ENCODE peak calls at places on chromosomes 16 and 17, in six cellular contexts. T is fibroblast of lung, Y is GM23338, P is lower lobe of right lung, M is GM23248, X is endothelial cell of umbilical vein. I is an unnamed sample. For H3K36me3, the result is how much of the 10 kb centered on the place peaks cover.

GRCh38 chr17:49849711-49850610 is 2.1 kb upstream of the TAC4 start:
- DNase-seq in T (no peak), X (no peak), Y (no peak), P (no peak), M (no peak), I (no peak)

GRCh38 chr16:70770968-70771552 is 29.9 kb downstream of the VAC14 start:
- DNase-seq in Y (peak), M (peak), X (peak), T (peak), P (no peak), I (peak)

GRCh38 chr16:27224741-27225300 is 21.5 kb downstream of the KDM8 start:
- DNase-seq in X (no peak), M (no peak), T (no peak), P (peak), Y (no peak), I (no peak)

GRCh38 chr17:36943250-36944220 is 5.2 kb upstream of the AATF start:
- DNase-seq in M (no peak), P (no peak), X (peak), T (peak), Y (peak), I (no peak)

GRCh38 chr17:28261219-28261618 is 57.8 kb upstream of the TMEM97 start:
- DNase-seq in P (no peak), Y (no peak), X (no peak), T (no peak), M (peak), I (no peak)

GRCh38 chr16:22352119-22352518 is 22.3 kb downstream of the CDR2 start:
- DNase-seq in X (no peak), T (no peak), P (no peak), M (no peak), Y (no peak), I (no peak)

GRCh38 chr17:82061047-82061925 is 4.3 kb downstream of the DUS1L start:
- DNase-seq in M (no peak), X (no peak), Y (peak), P (no peak), T (no peak), I (no peak)

GRCh38 chr16:61432421-61432820 is 603.8 kb downstream of the CDH8 start:
- DNase-seq in Y (no peak), X (no peak), T (no peak), P (no peak), M (peak), I (no peak)

GRCh38 chr17:45384047-45384799 is 48.4 kb downstream of the ARHGAP27 start:
- DNase-seq in Y (no peak), T (no peak), M (no peak), X (no peak), P (no peak), I (no peak)

GRCh38 chr17:78412403-78412802 is 34.0 kb downstream of the PGS1 start:
- DNase-seq in P (no peak), Y (peak), X (no peak), M (peak), T (no peak), I (no peak)

GRCh38 chr16:85310868-85311585 is 198.8 kb upstream of the CIBAR2 start:
- DNase-seq in T (no peak), X (no peak), M (no peak), Y (peak), P (no peak), I (no peak)

GRCh38 chr17:67520916-67521772 is 144.1 kb downstream of the PITPNC1 start:
- DNase-seq in Y (no peak), T (peak), X (no peak), M (peak), P (no peak), I (no peak)

GRCh38 chr17:37741334-37742113 is 3.3 kb downstream of the HNF1B start:
- DNase-seq in X (peak), T (peak), M (no peak), Y (no peak), P (no peak), I (no peak)

GRCh38 chr17:57552114-57552601 is 192.9 kb downstream of the CCDC182 start:
- DNase-seq in X (no peak), Y (peak), T (peak), P (no peak), M (peak), I (no peak)

GRCh38 chr17:68831170-68831569 is 124.0 kb downstream of the ABCA8 start:
- DNase-seq in Y (no peak), X (no peak), M (no peak), P (no peak), T (no peak), I (no peak)

GRCh38 chr16:50263060-50263909 is 3.1 kb upstream of the ADCY7 start:
- DNase-seq in M (no peak), Y (no peak), P (no peak), T (no peak), X (no peak), I (no peak)

GRCh38 chr16:51615141-51615540 is 464.1 kb upstream of the SALL1 start:
- DNase-seq in M (no peak), P (no peak), X (no peak), T (no peak), Y (peak), I (no peak)

GRCh38 chr16:14608604-14609003 is 21.5 kb downstream of the PARN start:
- DNase-seq in P (no peak), M (no peak), X (no peak), Y (no peak), T (no peak), I (no peak)
- H3K36me3 ChIP-seq in P (half or more), M (under half), X (under half), Y (under half), T (under half), I (under half)

GRCh38 chr16:66043326-66043725 is 323.2 kb upstream of the CDH5 start:
- DNase-seq in Y (no peak), X (no peak), M (no peak), T (no peak), P (no peak), I (no peak)

GRCh38 chr16:66044089-66044488 is 322.4 kb upstream of the CDH5 start:
- DNase-seq in Y (no peak), P (no peak), M (no peak), X (no peak), T (no peak), I (no peak)

GRCh38 chr16:66045626-66046025 is 320.9 kb upstream of the CDH5 start:
- DNase-seq in X (no peak), Y (no peak), T (no peak), M (peak), P (no peak), I (no peak)

GRCh38 chr16:66042341-66042740 is 324.1 kb upstream of the CDH5 start:
- DNase-seq in Y (no peak), P (no peak), M (no peak), T (no peak), X (no peak), I (no peak)

GRCh38 chr16:66044616-66045015 is 321.9 kb upstream of the CDH5 start:
- DNase-seq in P (no peak), T (no peak), Y (no peak), X (no peak), M (no peak), I (no peak)
- H3K36me3 ChIP-seq in P (under half), T (under half), Y (under half), X (under half), M (under half), I (under half)

GRCh38 chr17:35843698-35844097 is 25.0 kb downstream of the HEATR9 start:
- DNase-seq in Y (no peak), P (no peak), X (no peak), T (no peak), M (no peak), I (no peak)

GRCh38 chr17:35842239-35842638 is 26.5 kb downstream of the HEATR9 start:
- DNase-seq in T (no peak), Y (no peak), X (no peak), M (no peak), P (no peak), I (no peak)

GRCh38 chr17:35844547-35844946 is 24.1 kb downstream of the HEATR9 start:
- DNase-seq in T (no peak), M (no peak), P (no peak), X (no peak), Y (no peak), I (no peak)

GRCh38 chr17:35846055-35846809 is 22.5 kb downstream of the HEATR9 start:
- DNase-seq in Y (no peak), P (no peak), T (no peak), X (no peak), M (peak), I (no peak)

DNA sequence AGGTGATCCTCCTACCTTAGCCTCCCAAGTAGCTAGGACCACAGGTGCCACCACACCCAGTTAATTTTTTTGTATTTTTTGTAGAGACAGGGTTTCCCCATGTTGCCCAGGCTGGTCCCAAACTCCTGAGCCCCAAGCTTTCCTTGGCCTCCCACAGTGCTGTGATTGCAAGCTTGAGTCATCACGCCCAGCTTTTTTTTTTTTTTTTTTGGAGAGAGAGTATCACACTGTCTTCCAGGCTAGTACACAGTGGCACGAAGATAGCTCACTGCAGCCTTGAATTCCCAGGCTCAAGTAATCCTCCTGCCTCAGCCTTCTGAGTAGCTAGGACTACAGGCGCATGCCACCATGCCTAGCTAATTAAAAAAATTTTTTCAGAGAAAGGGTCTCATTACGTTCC is 27.2 kb downstream of the HEATR9 start:
- DNase-seq in T (no peak), Y (no peak), P (no peak), X (no peak), M (peak), I (no peak)
- H3K36me3 ChIP-seq in T (under half), Y (half or more), P (half or more), X (under half), M (half or more), I (half or more)

DNA sequence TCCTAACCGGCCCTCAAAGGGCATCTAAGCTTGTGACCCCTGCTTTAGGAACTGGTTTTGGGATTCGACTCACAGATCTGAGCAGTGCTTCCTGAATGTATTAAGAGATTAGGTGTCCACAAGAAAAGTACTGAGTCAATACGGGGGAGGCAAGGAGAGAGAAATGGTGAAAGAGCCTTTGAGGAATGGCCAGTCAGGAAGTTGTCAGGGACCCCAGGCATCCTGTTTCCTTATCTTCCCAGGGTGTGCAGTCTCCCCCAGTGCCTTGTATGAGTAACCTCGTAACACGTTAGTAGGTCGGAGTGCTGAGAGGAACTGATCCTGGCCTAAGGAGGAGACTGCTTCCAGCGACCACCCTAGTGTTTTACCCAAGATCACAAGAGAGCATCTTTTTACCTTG is 16.4 kb upstream of the TMED6 start:
- DNase-seq in X (peak), T (no peak), Y (no peak), P (no peak), M (peak), I (no peak)
- H3K36me3 ChIP-seq in X (under half), T (under half), Y (half or more), P (half or more), M (half or more), I (under half)

GRCh38 chr17:41891135-41892065 is 26.2 kb upstream of the KLHL11 start:
- DNase-seq in X (no peak), T (no peak), Y (no peak), P (no peak), M (no peak), I (no peak)
- H3K36me3 ChIP-seq in X (half or more), T (under half), Y (half or more), P (half or more), M (half or more), I (under half)

GRCh38 chr16:4365014-4365406 is 6.6 kb upstream of the VASN start:
- DNase-seq in P (no peak), T (no peak), M (no peak), X (no peak), Y (no peak), I (no peak)
- H3K36me3 ChIP-seq in P (half or more), T (under half), M (under half), X (under half), Y (under half), I (under half)

GRCh38 chr17:42127414-42127813 is 4.8 kb downstream of the HSPB9 start:
- DNase-seq in Y (no peak), M (no peak), T (no peak), P (no peak), X (no peak), I (no peak)

GRCh38 chr17:42129109-42129837 is 6.7 kb downstream of the HSPB9 start:
- DNase-seq in M (no peak), X (no peak), P (no peak), T (no peak), Y (no peak), I (no peak)

GRCh38 chr17:42125565-42125964 is 3.0 kb downstream of the HSPB9 start:
- DNase-seq in X (no peak), M (no peak), Y (no peak), T (no peak), P (no peak), I (no peak)

GRCh38 chr17:42124256-42124655 is 1.7 kb downstream of the HSPB9 start:
- DNase-seq in X (no peak), M (no peak), Y (no peak), P (no peak), T (no peak), I (no peak)

GRCh38 chr17:42126836-42127235 is 4.2 kb downstream of the HSPB9 start:
- DNase-seq in P (no peak), M (no peak), T (no peak), X (no peak), Y (no peak), I (no peak)
- H3K36me3 ChIP-seq in P (half or more), M (under half), T (under half), X (under half), Y (under half), I (under half)

DNA sequence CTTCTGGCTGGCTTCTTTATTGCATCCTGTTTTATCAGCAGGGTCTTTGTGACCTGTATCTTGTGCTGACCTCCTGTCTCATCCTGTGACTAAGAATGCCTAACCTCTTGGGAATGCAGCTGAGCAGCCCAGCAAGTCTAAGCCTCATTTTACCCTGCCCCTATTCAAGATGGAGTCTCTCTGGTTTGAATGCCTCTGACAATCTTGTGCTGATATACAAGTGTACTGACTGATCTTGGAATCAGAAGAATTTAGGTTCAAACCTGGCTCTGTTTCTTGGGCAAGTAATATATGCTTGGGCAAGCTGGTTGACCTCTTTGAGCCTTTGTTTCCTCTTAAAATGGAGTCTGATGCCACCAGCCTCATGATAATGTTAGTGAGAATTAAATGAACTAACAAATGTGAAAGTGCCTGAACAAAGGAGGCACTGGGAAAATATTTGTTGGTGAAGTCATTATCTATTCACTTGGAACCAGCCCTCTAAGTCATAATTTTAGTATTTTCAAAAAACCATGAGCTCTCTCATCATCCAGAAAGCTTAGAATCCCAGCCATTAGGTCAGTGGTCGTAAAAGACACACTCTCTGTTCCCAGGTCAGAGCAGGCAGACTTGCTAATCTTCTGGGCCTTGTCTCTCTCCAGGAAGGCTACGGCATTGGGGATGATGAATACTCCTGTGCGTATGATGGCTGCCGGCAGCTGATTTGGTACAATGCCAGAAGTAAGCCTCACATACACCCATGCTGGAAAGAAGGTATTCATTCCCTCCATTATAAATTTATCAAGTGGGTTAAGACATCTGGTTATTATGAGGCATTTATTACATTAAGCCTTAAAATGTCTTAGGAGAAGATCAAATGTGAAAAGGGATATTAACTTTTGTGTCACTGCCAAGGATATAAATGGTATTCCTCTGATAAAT is 18.1 kb upstream of the ARL2BP start:
- DNase-seq in Y (no peak), T (no peak), X (no peak), M (peak), P (no peak), I (no peak)
- H3K36me3 ChIP-seq in Y (under half), T (under half), X (under half), M (half or more), P (half or more), I (under half)

DNA sequence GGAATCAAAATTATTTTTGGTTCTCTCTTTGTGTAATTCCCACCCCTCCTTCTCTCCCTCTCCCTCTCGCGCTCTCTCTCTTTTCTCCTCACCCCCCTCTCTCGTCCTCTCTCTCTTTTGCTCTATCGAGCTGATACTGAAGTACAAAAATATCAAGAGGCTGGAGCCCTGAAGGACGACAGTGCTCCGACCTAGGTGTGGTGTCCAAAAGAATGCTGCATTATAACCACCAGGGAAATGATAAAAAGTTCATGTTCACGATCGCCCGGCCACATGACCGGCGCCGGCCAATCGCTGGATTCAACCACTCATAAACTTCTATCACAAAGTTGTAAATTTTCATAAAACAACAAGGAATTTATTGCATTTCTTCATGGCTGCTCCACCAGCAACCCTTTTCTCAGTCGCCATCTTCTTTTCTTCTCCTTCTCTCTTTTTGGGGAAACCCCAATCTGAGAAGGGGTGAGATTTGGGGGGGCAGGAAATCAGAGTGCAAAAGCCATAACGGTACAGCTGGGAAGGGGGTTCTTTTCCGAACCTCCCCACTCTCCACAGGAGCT is at the start of gene HOXB6:
- DNase-seq in X (peak), T (no peak), P (no peak), M (peak), Y (no peak), I (peak)
- H3K36me3 ChIP-seq in X (under half), T (under half), P (under half), M (under half), Y (under half), I (under half)

GRCh38 chr16:14496786-14497185 is 133.3 kb downstream of the PARN start:
- DNase-seq in P (no peak), X (no peak), M (no peak), T (no peak), Y (no peak), I (no peak)
- H3K36me3 ChIP-seq in P (under half), X (under half), M (under half), T (under half), Y (under half), I (under half)

I was measured in PC-9.